ENCODE peak calls at places on chromosomes 7 and 10, in five cellular contexts. F is MM.1S, M is PC-3, O is HCT116, W is PC-9. Q is an unnamed sample. For H3K9me2, the result is how much of the 10 kb centered on the place peaks cover.

GRCh38 chr10:110208614-110209398 is 1.4 kb downstream of the MXI1 start:
- DNase-seq in F (peak), W (no peak), M (peak), O (no peak), Q (peak)

GRCh38 chr7:91657386-91658120 is 222.9 kb downstream of the MTERF1 start:
- DNase-seq in O (no peak), F (no peak), M (peak), W (no peak), Q (peak)

GRCh38 chr10:129690248-129691070 is 223.4 kb downstream of the MGMT start:
- DNase-seq in M (peak), O (no peak), F (no peak), W (no peak), Q (peak)

GRCh38 chr10:113329121-113329596 is 223.7 kb upstream of the HABP2 start:
- DNase-seq in O (no peak), M (peak), W (peak), F (no peak), Q (peak)

GRCh38 chr10:60848126-60848525 is 69.8 kb downstream of the CDK1 start:
- DNase-seq in M (peak), W (no peak), O (no peak), F (no peak), Q (peak)

GRCh38 chr10:63286754-63287264 is 153.7 kb downstream of the NRBF2 start:
- DNase-seq in O (no peak), W (peak), M (peak), F (peak), Q (no peak)

GRCh38 chr7:16916111-16916639 is 34.4 kb upstream of the AGR3 start:
- DNase-seq in O (no peak), W (peak), F (no peak), M (peak), Q (peak)

GRCh38 chr7:129911790-129912189 is 41.0 kb downstream of the UBE2H start:
- DNase-seq in W (no peak), M (peak), F (no peak), O (no peak), Q (peak)

GRCh38 chr7:11665381-11665780 is 166.6 kb downstream of the THSD7A start:
- DNase-seq in W (no peak), F (no peak), O (no peak), M (no peak), Q (no peak)

GRCh38 chr7:139875821-139876241 is 46.8 kb downstream of the TBXAS1 start:
- DNase-seq in O (no peak), F (no peak), W (no peak), M (no peak), Q (no peak)

GRCh38 chr7:27175626-27176342 is 1.7 kb upstream of the HOXA10 start:
- DNase-seq in M (no peak), O (no peak), W (no peak), F (no peak), Q (peak)

GRCh38 chr10:125089486-125089885 is 70.9 kb downstream of the CTBP2 start:
- DNase-seq in O (no peak), W (no peak), F (no peak), M (no peak), Q (no peak)

GRCh38 chr10:62903828-62904227 is 87.7 kb upstream of the EGR2 start:
- DNase-seq in M (peak), W (no peak), F (no peak), O (no peak), Q (peak)

GRCh38 chr10:18221882-18222281 is 81.7 kb downstream of the CACNB2 start:
- DNase-seq in M (no peak), F (no peak), O (no peak), W (no peak), Q (no peak)

GRCh38 chr10:43871545-43871944 is 222.9 kb upstream of the ZNF32 start:
- DNase-seq in M (no peak), O (no peak), F (no peak), W (no peak), Q (no peak)

GRCh38 chr10:13711281-13711680 is 124.5 kb downstream of the PRPF18 start:
- DNase-seq in M (no peak), O (no peak), F (no peak), W (no peak), Q (no peak)

GRCh38 chr10:58570307-58570723 is 57.6 kb downstream of the BICC1 start:
- DNase-seq in F (no peak), M (no peak), W (no peak), O (no peak), Q (peak)

GRCh38 chr10:6207658-6208057 is 4.9 kb downstream of the PFKFB3 start:
- DNase-seq in F (no peak), W (no peak), M (no peak), O (no peak), Q (peak)

GRCh38 chr10:43214071-43214955 is 52.6 kb downstream of the RASGEF1A start:
- DNase-seq in M (peak), F (no peak), W (no peak), O (no peak), Q (peak)

GRCh38 chr7:151477867-151478266 is 37.9 kb upstream of the CRYGN start:
- DNase-seq in O (no peak), F (no peak), W (no peak), M (no peak), Q (no peak)

GRCh38 chr10:111370101-111370500 is 293.3 kb downstream of the ADRA2A start:
- DNase-seq in F (no peak), O (no peak), M (no peak), W (no peak), Q (peak)

GRCh38 chr7:152902870-152903860 is 143.6 kb downstream of the ACTR3B start:
- DNase-seq in W (no peak), M (no peak), F (no peak), O (no peak), Q (no peak)

GRCh38 chr10:36538945-36539586 is 586.3 kb upstream of the ANKRD30A start:
- DNase-seq in M (peak), W (peak), F (no peak), O (no peak), Q (peak)

GRCh38 chr10:3197354-3198003 is 24.9 kb upstream of the PITRM1 start:
- DNase-seq in O (peak), M (peak), W (peak), F (peak), Q (peak)

GRCh38 chr10:34507217-34507616 is 307.9 kb downstream of the PARD3 start:
- DNase-seq in O (no peak), F (no peak), M (no peak), W (no peak), Q (no peak)

GRCh38 chr10:71210031-71210871 is 2.1 kb upstream of the UNC5B start:
- DNase-seq in M (no peak), O (no peak), F (no peak), W (no peak), Q (no peak)
- TF ChIP-seq EZH2 in M (no peak), O (no peak), F (no peak), W (no peak), Q (no peak)

GRCh38 chr7:131895541-131896173 is 339.2 kb upstream of the PODXL start:
- DNase-seq in O (peak), M (peak), W (no peak), F (no peak), Q (peak)

GRCh38 chr7:131896189-131896855 is 339.9 kb upstream of the PODXL start:
- DNase-seq in O (no peak), F (no peak), W (no peak), M (no peak), Q (no peak)

GRCh38 chr7:131898418-131898817 is 342.0 kb upstream of the PODXL start:
- DNase-seq in O (no peak), W (no peak), M (peak), F (no peak), Q (peak)

GRCh38 chr7:131899271-131900030 is 343.0 kb upstream of the PODXL start:
- DNase-seq in O (no peak), W (no peak), M (no peak), F (no peak), Q (peak)

GRCh38 chr7:131897790-131898165 is 341.4 kb upstream of the PODXL start:
- DNase-seq in F (no peak), M (no peak), O (no peak), W (no peak), Q (no peak)
- H3K9me2 ChIP-seq in F (under half), M (under half), O (under half), W (under half), Q (under half)

GRCh38 chr10:30765611-30766010 is 136.1 kb upstream of the LYZL2 start:
- DNase-seq in W (no peak), O (no peak), F (no peak), M (no peak), Q (peak)

GRCh38 chr10:30763933-30764332 is 134.4 kb upstream of the LYZL2 start:
- DNase-seq in M (no peak), O (no peak), F (no peak), W (no peak), Q (no peak)

GRCh38 chr10:30769361-30769760 is 139.8 kb upstream of the LYZL2 start:
- DNase-seq in F (no peak), M (no peak), O (no peak), W (no peak), Q (no peak)

GRCh38 chr10:30762620-30763019 is 133.1 kb upstream of the LYZL2 start:
- DNase-seq in W (no peak), F (no peak), O (no peak), M (no peak), Q (no peak)

DNA sequence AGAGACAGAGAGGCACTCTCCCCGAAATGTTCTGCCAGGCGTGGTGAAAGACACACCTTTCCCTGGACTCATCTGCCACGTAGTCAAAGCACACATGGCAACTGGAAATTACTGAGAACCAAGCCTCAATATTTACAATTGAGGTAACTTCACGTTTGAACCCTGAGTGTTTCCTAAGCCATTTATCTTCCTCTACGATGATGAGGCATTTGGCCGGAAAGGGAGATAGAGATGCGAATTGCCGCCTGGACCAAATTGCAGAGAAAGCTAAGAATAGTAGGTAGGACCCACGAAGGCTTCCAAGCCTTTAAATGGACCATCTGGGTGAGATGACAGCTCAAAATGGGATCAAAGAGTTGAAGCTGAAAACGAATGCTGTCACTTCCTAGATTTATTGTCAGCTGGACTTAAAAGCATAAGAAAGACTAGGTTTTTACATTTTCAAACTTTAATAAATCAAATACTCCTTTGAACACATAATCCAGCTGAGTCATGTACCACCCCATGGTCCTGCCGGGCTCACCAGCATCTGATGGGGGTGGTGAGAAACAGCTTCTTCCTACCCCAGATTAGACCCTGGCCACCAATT is 135.6 kb upstream of the LYZL2 start:
- DNase-seq in O (no peak), F (no peak), M (no peak), W (no peak), Q (peak)
- H3K4me2 ChIP-seq in O (no peak), F (no peak), M (no peak), W (no peak), Q (peak)

GRCh38 chr10:53886325-53887300 is 914.4 kb downstream of the PCDH15 start:
- DNase-seq in W (no peak), O (no peak), M (peak), F (no peak), Q (no peak)
- TF ChIP-seq EZH2 in W (no peak), O (no peak), M (no peak), F (no peak), Q (no peak)

GRCh38 chr7:131897016-131897789 is 340.8 kb upstream of the PODXL start:
- DNase-seq in W (no peak), O (peak), M (peak), F (no peak), Q (peak)
- H3K9me2 ChIP-seq in W (under half), O (under half), M (under half), F (under half), Q (under half)

DNA sequence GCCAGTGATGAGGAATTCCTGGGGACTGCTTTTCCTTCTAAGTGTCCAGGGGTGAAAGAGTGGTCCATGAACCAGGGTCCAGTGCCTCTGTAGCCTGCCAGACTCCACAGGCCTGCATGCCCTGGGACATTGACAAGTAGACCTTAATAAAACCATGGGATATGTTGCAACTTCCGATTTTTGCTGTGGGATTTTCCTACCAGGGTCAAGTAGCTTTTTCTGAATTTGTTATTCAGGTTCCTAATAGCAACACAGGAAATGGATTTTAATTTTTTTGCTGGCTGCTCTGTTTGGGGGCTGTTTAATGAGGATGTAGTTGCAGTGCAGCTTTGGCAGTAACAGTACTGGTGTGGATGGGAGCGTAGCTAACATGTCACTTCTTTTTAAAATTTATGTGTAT is 42.1 kb downstream of the WBP1L start:
- DNase-seq in O (no peak), M (no peak), W (no peak), F (no peak), Q (no peak)
- H3K4me2 ChIP-seq in O (no peak), M (no peak), W (no peak), F (no peak), Q (no peak)

GRCh38 chr7:95097851-95098250 is 190.5 kb downstream of the PPP1R9A start:
- DNase-seq in O (no peak), W (no peak), F (no peak), M (no peak), Q (no peak)
- TF ChIP-seq EZH2 in O (no peak), W (no peak), F (no peak), M (no peak), Q (no peak)

GRCh38 chr7:156802214-156802613 is 90.8 kb downstream of the LMBR1 start:
- DNase-seq in M (no peak), W (no peak), F (no peak), O (no peak), Q (no peak)
- H3K9me2 ChIP-seq in M (under half), W (under half), F (under half), O (under half), Q (under half)

DNA sequence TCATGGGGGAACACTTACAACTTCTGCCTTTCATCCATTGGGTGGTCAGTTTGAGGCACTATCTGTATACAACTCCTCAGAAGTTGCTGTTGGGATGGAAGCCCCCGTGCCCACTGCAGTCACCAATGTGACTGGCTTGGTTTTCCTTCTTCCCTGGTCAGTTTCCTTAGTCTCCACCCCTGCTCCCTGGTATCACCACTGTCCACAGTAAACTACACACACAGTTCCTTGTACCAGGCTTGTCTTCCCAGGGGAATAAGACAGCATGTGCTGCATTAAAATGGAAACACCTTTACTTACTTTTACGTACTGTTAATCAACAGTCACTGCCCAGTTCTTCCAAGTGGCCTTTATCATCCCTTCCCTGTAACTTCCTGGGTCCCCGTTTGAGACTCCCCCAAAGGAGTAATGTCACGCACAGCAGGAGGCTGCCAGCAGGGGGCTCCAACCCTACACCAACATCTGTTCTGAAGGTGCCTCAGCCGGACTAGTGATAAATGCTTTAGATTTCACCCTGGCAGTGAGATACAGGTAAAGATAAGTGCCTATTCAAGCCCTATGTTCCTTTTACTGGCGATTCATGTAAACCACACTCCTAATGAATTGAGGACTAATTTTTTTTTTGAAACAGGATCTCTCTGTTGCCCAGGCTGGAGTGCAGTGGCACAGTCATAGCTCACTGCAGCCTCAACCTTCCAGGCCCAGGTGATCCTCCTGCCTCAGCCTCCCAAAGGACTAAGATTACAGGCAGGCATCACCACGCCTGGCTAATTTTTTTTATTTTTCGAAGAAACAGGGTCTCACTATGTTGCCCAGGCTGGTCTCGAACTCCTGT is 45.3 kb upstream of the PIK3AP1 start:
- DNase-seq in M (peak), W (no peak), O (peak), F (peak), Q (peak)
- H3K4me2 ChIP-seq in M (no peak), W (no peak), O (no peak), F (no peak), Q (no peak)

GRCh38 chr7:21722371-21722770 is 179.5 kb downstream of the DNAH11 start:
- DNase-seq in O (no peak), W (no peak), M (no peak), F (no peak), Q (peak)
- TF ChIP-seq EZH2 in O (no peak), W (no peak), M (no peak), F (no peak), Q (no peak)

Q was measured in GM23248.